ENCODE peak calls at places on chromosomes 2 and 18, in seven cellular contexts. One of them, this sample, is unnamed.

GRCh38 chr2:196403471-196403870 is 232.1 kb upstream of the STK17B start:
- DNase-seq in H9: no peak
- DNase-seq in IMR-90: peak
- DNase-seq in mesenchymal stem cell: peak
- DNase-seq in neuronal stem cell: no peak
- DNase-seq in mesendoderm: no peak
- DNase-seq in H1: no peak
- DNase-seq in this sample: no peak

GRCh38 chr18:63897072-63897471 is 9.6 kb downstream of the SERPINB2 start:
- DNase-seq in H9: no peak
- DNase-seq in IMR-90: no peak
- DNase-seq in mesenchymal stem cell: peak
- DNase-seq in neuronal stem cell: no peak
- DNase-seq in mesendoderm: peak
- DNase-seq in H1: no peak
- DNase-seq in this sample: no peak

GRCh38 chr2:25831744-25832449 is 46.4 kb downstream of the ASXL2 start:
- DNase-seq in H9: no peak
- DNase-seq in IMR-90: no peak
- DNase-seq in mesenchymal stem cell: no peak
- DNase-seq in neuronal stem cell: no peak
- DNase-seq in mesendoderm: no peak
- DNase-seq in H1: no peak
- DNase-seq in this sample: no peak

GRCh38 chr18:54740146-54740844 is 88.0 kb upstream of the RAB27B start:
- DNase-seq in H9: no peak
- DNase-seq in IMR-90: peak
- DNase-seq in mesenchymal stem cell: peak
- DNase-seq in neuronal stem cell: no peak
- DNase-seq in mesendoderm: no peak
- DNase-seq in H1: no peak
- DNase-seq in this sample: peak

GRCh38 chr2:206069417-206069816 is 16.6 kb downstream of the INO80D start:
- DNase-seq in H9: no peak
- DNase-seq in IMR-90: no peak
- DNase-seq in mesenchymal stem cell: no peak
- DNase-seq in neuronal stem cell: no peak
- DNase-seq in mesendoderm: no peak
- DNase-seq in H1: no peak
- DNase-seq in this sample: no peak

GRCh38 chr2:134138115-134138514 is 115.8 kb upstream of the MGAT5 start:
- DNase-seq in H9: no peak
- DNase-seq in IMR-90: peak
- DNase-seq in mesenchymal stem cell: no peak
- DNase-seq in neuronal stem cell: no peak
- DNase-seq in mesendoderm: no peak
- DNase-seq in H1: no peak
- DNase-seq in this sample: no peak

GRCh38 chr2:229199267-229199666 is 71.8 kb downstream of the PID1 start:
- DNase-seq in H9: no peak
- DNase-seq in IMR-90: no peak
- DNase-seq in mesenchymal stem cell: no peak
- DNase-seq in neuronal stem cell: no peak
- DNase-seq in mesendoderm: no peak
- DNase-seq in H1: no peak
- DNase-seq in this sample: no peak

GRCh38 chr2:200223385-200223784 is 83.1 kb upstream of the SPATS2L start:
- DNase-seq in H9: no peak
- DNase-seq in IMR-90: peak
- DNase-seq in mesenchymal stem cell: peak
- DNase-seq in neuronal stem cell: no peak
- DNase-seq in mesendoderm: no peak
- DNase-seq in H1: no peak
- DNase-seq in this sample: no peak

DNA sequence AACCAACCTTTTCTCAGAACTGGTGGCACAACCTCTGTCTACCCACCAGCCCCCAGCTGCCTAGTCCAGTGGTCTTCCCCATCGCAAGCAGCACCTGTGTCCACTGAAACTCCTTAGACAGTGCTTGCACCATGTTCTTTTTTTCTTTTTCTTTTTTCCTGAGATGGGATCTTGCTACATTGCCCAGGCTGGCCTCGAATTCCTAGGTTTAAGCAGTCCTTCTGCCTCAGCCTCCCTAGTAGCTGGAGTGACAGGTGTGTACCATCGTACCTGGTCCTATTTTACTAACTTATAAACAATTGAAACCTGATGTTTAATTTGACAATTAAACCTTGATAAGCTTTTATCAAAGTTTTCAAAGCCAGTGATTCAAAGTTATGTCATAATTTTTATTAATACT is 30.8 kb downstream of the SANBR start:
- DNase-seq in H9: no peak
- DNase-seq in IMR-90: no peak
- DNase-seq in mesenchymal stem cell: no peak
- DNase-seq in neuronal stem cell: no peak
- DNase-seq in mesendoderm: no peak
- DNase-seq in H1: no peak
- DNase-seq in this sample: no peak
- H2BK5ac ChIP-seq in H9: no peak
- H2BK5ac ChIP-seq in IMR-90: no peak
- H2BK5ac ChIP-seq in mesenchymal stem cell: no peak
- H2BK5ac ChIP-seq in neuronal stem cell: no peak
- H2BK5ac ChIP-seq in mesendoderm: no peak
- H2BK5ac ChIP-seq in H1: no peak
- H2BK5ac ChIP-seq in this sample: no peak

DNA sequence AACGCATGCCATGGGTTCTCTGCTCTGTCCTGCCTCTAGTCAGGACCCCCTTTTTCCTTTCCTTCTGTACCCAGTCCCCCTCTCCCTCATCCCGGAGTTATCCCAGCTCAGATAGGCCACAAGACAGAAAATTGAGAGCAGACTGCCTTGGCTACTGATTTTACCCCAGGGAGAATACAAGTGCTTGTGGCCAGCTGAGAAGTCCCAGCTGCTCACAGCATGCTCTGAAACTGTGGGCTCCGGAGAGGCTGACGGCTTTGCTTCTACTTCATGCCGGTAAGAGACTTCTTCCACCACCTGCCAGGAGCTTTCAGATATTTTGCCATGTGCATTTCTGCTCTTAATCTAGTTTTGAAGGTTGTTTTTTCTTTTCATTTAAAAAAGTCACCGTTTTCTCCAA is 20.0 kb upstream of the SIX2 start:
- DNase-seq in H9: no peak
- DNase-seq in IMR-90: no peak
- DNase-seq in mesenchymal stem cell: no peak
- DNase-seq in neuronal stem cell: no peak
- DNase-seq in mesendoderm: no peak
- DNase-seq in H1: no peak
- DNase-seq in this sample: no peak
- H3K4ac ChIP-seq in H9: no peak
- H3K4ac ChIP-seq in IMR-90: no peak
- H3K4ac ChIP-seq in mesenchymal stem cell: no peak
- H3K4ac ChIP-seq in neuronal stem cell: no peak
- H3K4ac ChIP-seq in mesendoderm: no peak
- H3K4ac ChIP-seq in H1: no peak
- H3K4ac ChIP-seq in this sample: no peak

GRCh38 chr2:159617651-159618050 is 1.3 kb upstream of the BAZ2B start:
- DNase-seq in H9: no peak
- DNase-seq in IMR-90: peak
- DNase-seq in mesenchymal stem cell: peak
- DNase-seq in neuronal stem cell: peak
- DNase-seq in mesendoderm: no peak
- DNase-seq in H1: no peak
- DNase-seq in this sample: no peak
- H2BK5ac ChIP-seq in H9: peak
- H2BK5ac ChIP-seq in IMR-90: no peak
- H2BK5ac ChIP-seq in mesenchymal stem cell: no peak
- H2BK5ac ChIP-seq in neuronal stem cell: no peak
- H2BK5ac ChIP-seq in mesendoderm: no peak
- H2BK5ac ChIP-seq in H1: peak
- H2BK5ac ChIP-seq in this sample: no peak

GRCh38 chr2:240278661-240279060 is 138.2 kb upstream of the OTOS start:
- DNase-seq in H9: no peak
- DNase-seq in IMR-90: peak
- DNase-seq in mesenchymal stem cell: peak
- DNase-seq in neuronal stem cell: no peak
- DNase-seq in mesendoderm: no peak
- DNase-seq in H1: no peak
- DNase-seq in this sample: no peak
- H3K4ac ChIP-seq in H9: no peak
- H3K4ac ChIP-seq in IMR-90: peak
- H3K4ac ChIP-seq in mesenchymal stem cell: no peak
- H3K4ac ChIP-seq in neuronal stem cell: no peak
- H3K4ac ChIP-seq in mesendoderm: no peak
- H3K4ac ChIP-seq in H1: no peak
- H3K4ac ChIP-seq in this sample: no peak

DNA sequence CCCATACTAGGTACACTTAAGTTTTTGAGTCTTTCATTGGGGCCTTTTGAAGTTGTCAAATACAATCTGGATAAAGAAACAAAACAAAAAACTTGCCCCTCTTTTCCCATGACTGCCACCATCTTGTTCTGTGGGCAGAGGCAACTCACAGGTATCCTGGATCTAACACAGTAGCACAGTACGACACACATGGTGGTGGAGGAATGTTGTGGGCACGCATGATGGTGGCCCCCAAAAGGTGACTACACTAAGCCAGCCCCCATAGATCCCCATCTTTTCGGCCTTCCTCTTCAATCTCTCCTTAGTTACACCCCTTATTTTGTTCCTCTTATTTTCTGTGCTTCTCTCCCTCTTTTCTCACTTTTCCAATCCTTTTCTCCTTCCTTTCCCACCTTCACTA is 4.5 kb upstream of the STPG4 start:
- DNase-seq in H9: no peak
- DNase-seq in IMR-90: no peak
- DNase-seq in mesenchymal stem cell: no peak
- DNase-seq in neuronal stem cell: no peak
- DNase-seq in mesendoderm: no peak
- DNase-seq in H1: no peak
- DNase-seq in this sample: no peak
- H2BK5ac ChIP-seq in H9: no peak
- H2BK5ac ChIP-seq in IMR-90: no peak
- H2BK5ac ChIP-seq in mesenchymal stem cell: no peak
- H2BK5ac ChIP-seq in neuronal stem cell: no peak
- H2BK5ac ChIP-seq in mesendoderm: no peak
- H2BK5ac ChIP-seq in H1: no peak
- H2BK5ac ChIP-seq in this sample: no peak

DNA sequence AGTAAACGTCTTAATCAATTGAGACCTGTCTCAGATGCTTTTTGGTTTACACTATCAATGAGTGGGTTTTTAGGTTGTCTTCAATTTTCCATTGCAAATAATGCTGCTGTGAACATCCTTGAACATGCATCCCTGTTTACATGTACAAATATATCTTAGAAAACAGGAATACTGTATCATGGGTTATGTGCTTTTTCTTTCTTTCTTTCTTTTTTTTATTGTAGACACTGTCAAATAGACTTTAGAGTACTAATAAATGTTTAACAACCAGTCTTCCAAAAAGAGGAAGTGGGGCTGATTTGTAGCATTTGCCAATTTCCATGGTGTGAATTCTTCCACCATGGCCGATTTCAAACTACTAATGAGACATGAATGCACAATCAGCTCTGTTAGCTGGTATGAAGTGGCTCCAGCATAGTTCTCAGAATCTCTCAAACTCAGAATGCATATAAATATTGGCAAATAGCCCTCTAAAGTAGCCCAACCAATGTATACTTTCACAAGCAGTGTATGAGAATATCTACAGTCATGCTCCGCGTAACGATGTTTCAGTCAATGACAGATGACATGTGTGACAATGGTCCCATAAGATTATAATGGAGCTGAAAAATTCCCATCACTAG is 50.3 kb upstream of the B3GNT2 start:
- DNase-seq in H9: no peak
- DNase-seq in IMR-90: no peak
- DNase-seq in mesenchymal stem cell: no peak
- DNase-seq in neuronal stem cell: no peak
- DNase-seq in mesendoderm: no peak
- DNase-seq in H1: no peak
- DNase-seq in this sample: no peak
- H3K4ac ChIP-seq in H9: no peak
- H3K4ac ChIP-seq in IMR-90: no peak
- H3K4ac ChIP-seq in mesenchymal stem cell: no peak
- H3K4ac ChIP-seq in neuronal stem cell: no peak
- H3K4ac ChIP-seq in mesendoderm: no peak
- H3K4ac ChIP-seq in H1: no peak
- H3K4ac ChIP-seq in this sample: no peak

GRCh38 chr2:2681085-2681484 is 350.0 kb upstream of the MYT1L start:
- DNase-seq in H9: no peak
- DNase-seq in IMR-90: no peak
- DNase-seq in mesenchymal stem cell: no peak
- DNase-seq in neuronal stem cell: no peak
- DNase-seq in mesendoderm: no peak
- DNase-seq in H1: no peak
- DNase-seq in this sample: no peak
- H2BK5ac ChIP-seq in H9: no peak
- H2BK5ac ChIP-seq in IMR-90: no peak
- H2BK5ac ChIP-seq in mesenchymal stem cell: no peak
- H2BK5ac ChIP-seq in neuronal stem cell: no peak
- H2BK5ac ChIP-seq in mesendoderm: no peak
- H2BK5ac ChIP-seq in H1: no peak
- H2BK5ac ChIP-seq in this sample: no peak

GRCh38 chr2:172259835-172260234 is 157.1 kb upstream of the DLX2 start:
- DNase-seq in H9: no peak
- DNase-seq in IMR-90: no peak
- DNase-seq in mesenchymal stem cell: no peak
- DNase-seq in neuronal stem cell: no peak
- DNase-seq in mesendoderm: no peak
- DNase-seq in H1: no peak
- DNase-seq in this sample: no peak

GRCh38 chr2:172260379-172260778 is 157.7 kb upstream of the DLX2 start:
- DNase-seq in H9: no peak
- DNase-seq in IMR-90: no peak
- DNase-seq in mesenchymal stem cell: no peak
- DNase-seq in neuronal stem cell: no peak
- DNase-seq in mesendoderm: no peak
- DNase-seq in H1: no peak
- DNase-seq in this sample: no peak

GRCh38 chr2:172261292-172261691 is 158.6 kb upstream of the DLX2 start:
- DNase-seq in H9: no peak
- DNase-seq in IMR-90: no peak
- DNase-seq in mesenchymal stem cell: no peak
- DNase-seq in neuronal stem cell: no peak
- DNase-seq in mesendoderm: no peak
- DNase-seq in H1: no peak
- DNase-seq in this sample: no peak

GRCh38 chr2:172256886-172257285 is 154.2 kb upstream of the DLX2 start:
- DNase-seq in H9: no peak
- DNase-seq in IMR-90: no peak
- DNase-seq in mesenchymal stem cell: no peak
- DNase-seq in neuronal stem cell: no peak
- DNase-seq in mesendoderm: no peak
- DNase-seq in H1: no peak
- DNase-seq in this sample: no peak

GRCh38 chr2:172262486-172262885 is 159.8 kb upstream of the DLX2 start:
- DNase-seq in H9: no peak
- DNase-seq in IMR-90: no peak
- DNase-seq in mesenchymal stem cell: no peak
- DNase-seq in neuronal stem cell: no peak
- DNase-seq in mesendoderm: no peak
- DNase-seq in H1: no peak
- DNase-seq in this sample: peak
- H3K4ac ChIP-seq in H9: no peak
- H3K4ac ChIP-seq in IMR-90: no peak
- H3K4ac ChIP-seq in mesenchymal stem cell: no peak
- H3K4ac ChIP-seq in neuronal stem cell: no peak
- H3K4ac ChIP-seq in mesendoderm: no peak
- H3K4ac ChIP-seq in H1: no peak
- H3K4ac ChIP-seq in this sample: no peak